ENCODE peak calls at places on chromosomes 12 and 14, in eight cellular contexts. F, N, V, R, D, B, Z and Y are unnamed samples.

GRCh38 chr14:81147140-81147897 is 73.4 kb downstream of the GTF2A1 start:
- DNase-seq in R (no peak), F (no peak), B (no peak), Z (no peak), D (no peak), V (no peak), N (no peak), Y (no peak)

GRCh38 chr12:62730649-62731377 is 204.1 kb downstream of the PPM1H start:
- DNase-seq in F (no peak), B (no peak), D (no peak), R (no peak), N (peak), Z (no peak), V (peak), Y (no peak)

GRCh38 chr14:93941293-93941910 is 14.3 kb downstream of the FAM181A start:
- DNase-seq in R (no peak), N (peak), Z (no peak), D (no peak), F (peak), B (no peak), V (peak), Y (peak)

GRCh38 chr12:21823581-21823980 is 49.1 kb upstream of the KCNJ8 start:
- DNase-seq in N (peak), B (peak), R (peak), Z (no peak), D (no peak), V (peak), F (no peak), Y (no peak)

GRCh38 chr12:11862794-11863193 is 207.9 kb upstream of the BCL2L14 start:
- DNase-seq in N (peak), R (no peak), V (peak), Z (no peak), D (no peak), B (no peak), F (no peak), Y (no peak)

GRCh38 chr12:9319044-9319841 is 111.0 kb upstream of the PZP start:
- DNase-seq in B (no peak), D (no peak), N (no peak), V (no peak), R (no peak), Z (no peak), F (no peak), Y (no peak)

GRCh38 chr12:112182499-112182898 is 57.1 kb downstream of the TRAFD1 start:
- DNase-seq in V (peak), B (no peak), F (peak), N (peak), D (no peak), Z (no peak), R (peak), Y (peak)

GRCh38 chr12:64610660-64611429 is 550 bp downstream of the RASSF3 start:
- DNase-seq in N (peak), B (peak), V (peak), R (peak), D (peak), Z (peak), F (peak), Y (no peak)

GRCh38 chr12:7152818-7153217 is 22.6 kb downstream of the CLSTN3 start:
- DNase-seq in F (peak), D (no peak), V (no peak), R (no peak), N (no peak), B (no peak), Z (no peak), Y (no peak)

GRCh38 chr14:103607039-103607668 is 21.9 kb upstream of the KLC1 start:
- DNase-seq in V (peak), Z (peak), D (peak), N (peak), B (peak), R (peak), F (peak), Y (peak)

GRCh38 chr14:72563676-72564075 is 330.2 kb downstream of the DPF3 start:
- DNase-seq in R (no peak), F (no peak), Z (no peak), V (no peak), D (no peak), B (no peak), N (no peak), Y (no peak)

GRCh38 chr12:49043856-49044258 is 16.7 kb downstream of the KMT2D start:
- DNase-seq in Z (peak), D (peak), F (peak), V (peak), B (peak), R (peak), N (peak), Y (no peak)

GRCh38 chr14:88321692-88322504 is 1.2 kb downstream of the KCNK10 start:
- DNase-seq in R (no peak), F (peak), B (no peak), D (no peak), N (no peak), Z (no peak), V (no peak), Y (no peak)

GRCh38 chr14:59728294-59728693 is 142.3 kb downstream of the RTN1 start:
- DNase-seq in V (no peak), B (no peak), D (no peak), N (no peak), R (no peak), Z (no peak), F (no peak), Y (no peak)

GRCh38 chr12:49615725-49616124 is 7.6 kb upstream of the PRPF40B start:
- DNase-seq in F (no peak), Z (no peak), V (peak), B (no peak), D (no peak), R (no peak), N (peak), Y (no peak)

GRCh38 chr12:19169222-19169621 is 39.7 kb downstream of the PLEKHA5 start:
- DNase-seq in B (no peak), F (no peak), D (no peak), Z (no peak), V (no peak), N (no peak), R (no peak), Y (no peak)

GRCh38 chr12:91355150-91356006 is 172.8 kb upstream of the DCN start:
- DNase-seq in B (peak), R (peak), Z (peak), V (peak), D (peak), N (peak), F (peak), Y (peak)

GRCh38 chr14:103196716-103197115 is 73.5 kb downstream of the TNFAIP2 start:
- DNase-seq in R (peak), N (no peak), D (no peak), F (no peak), B (no peak), V (no peak), Z (no peak), Y (no peak)

GRCh38 chr14:93716410-93717221 is 71.7 kb downstream of the PRIMA1 start:
- DNase-seq in Z (no peak), B (no peak), D (no peak), R (no peak), F (peak), N (no peak), V (no peak), Y (no peak)

GRCh38 chr12:26092706-26093105 is 32.1 kb downstream of the BHLHE41 start:
- DNase-seq in B (no peak), D (no peak), Z (peak), V (no peak), R (no peak), F (no peak), N (peak), Y (no peak)

GRCh38 chr14:51539571-51540037 is 112.1 kb upstream of the FRMD6 start:
- DNase-seq in Z (no peak), B (no peak), V (peak), D (no peak), N (peak), R (no peak), F (peak), Y (peak)

GRCh38 chr12:46154221-46154975 is 114.4 kb downstream of the SLC38A1 start:
- DNase-seq in B (no peak), N (peak), R (no peak), D (no peak), F (no peak), V (peak), Z (no peak), Y (peak)

GRCh38 chr14:98599082-98599481 is 672.9 kb downstream of the BCL11B start:
- DNase-seq in V (no peak), Z (no peak), R (no peak), N (no peak), B (no peak), D (no peak), F (no peak), Y (no peak)
- H3K4me3 ChIP-seq in V (no peak), Z (no peak), R (no peak), N (no peak), B (no peak), D (no peak), F (no peak), Y (no peak)

DNA sequence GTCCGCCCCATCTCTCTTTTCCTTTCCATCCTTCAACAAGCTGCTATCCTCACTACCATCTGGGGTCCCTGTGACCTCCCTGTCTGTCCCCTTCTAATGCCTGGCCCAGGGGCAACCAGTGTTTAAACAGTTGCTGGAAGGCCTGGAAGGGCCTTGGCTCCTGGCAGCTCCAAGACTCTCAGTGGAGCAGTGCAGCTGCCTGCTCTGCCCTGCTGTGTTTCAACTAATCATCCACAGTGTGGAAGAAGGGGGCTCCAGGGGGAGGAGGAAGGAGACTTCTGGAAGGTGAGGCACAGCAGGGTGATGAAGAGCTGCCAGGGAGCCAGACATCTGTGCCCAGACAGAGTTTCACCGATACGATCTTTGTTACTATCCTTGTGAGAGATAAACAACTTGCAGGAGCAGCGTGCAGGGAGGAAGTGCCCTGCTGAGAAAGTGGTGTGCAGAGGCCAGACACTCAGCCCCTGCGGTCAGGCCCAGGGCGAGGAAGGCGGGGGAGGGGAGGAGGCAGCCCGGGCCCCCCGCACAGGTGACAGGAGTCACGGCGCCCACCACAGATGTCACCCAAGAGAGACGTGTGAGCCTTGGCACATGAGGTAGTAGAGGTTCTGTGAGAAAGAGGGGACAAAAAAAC is 1061.8 kb downstream of the BCL11B start:
- DNase-seq in V (no peak), D (no peak), Z (peak), R (peak), F (peak), B (no peak), N (no peak), Y (no peak)
- H3K4me3 ChIP-seq in V (no peak), D (no peak), Z (no peak), R (no peak), F (no peak), B (no peak), N (no peak), Y (no peak)

DNA sequence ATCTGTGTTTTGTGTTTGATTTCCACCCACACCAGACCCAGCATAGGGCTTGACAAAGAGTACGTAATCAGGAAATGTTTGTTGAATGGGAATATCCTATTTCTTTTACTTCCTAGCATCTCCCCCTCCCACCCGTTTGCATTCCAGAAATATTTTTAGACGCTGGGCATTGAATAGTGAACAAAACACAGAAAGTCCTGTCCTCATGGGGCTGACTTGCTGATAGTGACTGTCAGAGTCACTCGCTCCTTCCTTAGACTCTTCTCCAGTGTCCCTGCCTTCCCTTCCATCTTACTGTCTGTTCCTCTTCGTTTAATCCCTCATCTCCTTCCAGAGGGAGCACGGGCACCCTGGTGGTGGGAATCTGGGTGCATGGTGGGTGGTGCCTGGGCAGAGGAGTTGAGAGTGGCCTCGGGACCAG is 53.6 kb downstream of the SLC25A47 start:
- DNase-seq in V (peak), R (no peak), B (no peak), D (no peak), Z (no peak), N (peak), F (peak), Y (no peak)
- H3K4me3 ChIP-seq in V (peak), R (peak), B (peak), D (peak), Z (peak), N (peak), F (peak), Y (peak)

GRCh38 chr12:15045451-15045850 is 72.6 kb downstream of the PDE6H start:
- DNase-seq in R (no peak), N (no peak), Z (no peak), B (no peak), D (no peak), F (no peak), V (no peak), Y (no peak)

GRCh38 chr12:15049456-15050153 is 76.8 kb downstream of the PDE6H start:
- DNase-seq in F (no peak), V (no peak), R (no peak), Z (no peak), B (no peak), N (no peak), D (no peak), Y (no peak)

GRCh38 chr12:15044461-15044860 is 71.6 kb downstream of the PDE6H start:
- DNase-seq in R (no peak), B (no peak), D (no peak), F (no peak), Z (no peak), N (peak), V (peak), Y (no peak)
- H3K4me3 ChIP-seq in R (no peak), B (no peak), D (no peak), F (no peak), Z (no peak), N (no peak), V (no peak), Y (no peak)

GRCh38 chr14:68282479-68283377 is 463.1 kb downstream of the RAD51B start:
- DNase-seq in R (no peak), N (no peak), V (no peak), Z (peak), B (no peak), F (no peak), D (no peak), Y (no peak)
- H3K4me3 ChIP-seq in R (no peak), N (no peak), V (no peak), Z (no peak), B (no peak), F (no peak), D (no peak), Y (no peak)